ENCODE peak calls at places on chromosomes 12 and 14, in five cellular contexts. S is left ventricle myocardium inferior; Q is GM23338; N is endodermal cell; M is CD8-positive, alpha-beta memory T cell. K is an unnamed sample.

GRCh38 chr12:131773582-131774221 is 54.5 kb upstream of the MMP17 start:
- DNase-seq in M (no peak), Q (peak), S (no peak), N (peak), K (no peak)

GRCh38 chr14:77902806-77903205 is 102.9 kb downstream of the ADCK1 start:
- DNase-seq in M (no peak), S (no peak), Q (no peak), N (no peak), K (no peak)

GRCh38 chr12:6443361-6443983 is 1.3 kb upstream of the CD27 start:
- DNase-seq in N (peak), S (no peak), Q (no peak), M (no peak), K (no peak)

GRCh38 chr12:48795550-48796455 is 6.9 kb upstream of the ADCY6 start:
- DNase-seq in N (peak), Q (peak), M (peak), S (no peak), K (peak)

GRCh38 chr14:81385824-81386223 is 14.3 kb downstream of the STON2 start:
- DNase-seq in Q (no peak), M (no peak), S (no peak), N (no peak), K (no peak)

GRCh38 chr12:115251727-115252126 is 567.8 kb upstream of the TBX3 start:
- DNase-seq in S (no peak), M (no peak), N (peak), Q (peak), K (no peak)

GRCh38 chr12:8145754-8146415 is 10.9 kb upstream of the ZNF705A start:
- DNase-seq in S (peak), N (peak), Q (peak), M (no peak), K (peak)

GRCh38 chr12:4274960-4275868 is 1.7 kb downstream of the CCND2 start:
- DNase-seq in M (no peak), Q (peak), S (no peak), N (no peak), K (no peak)

GRCh38 chr14:53260286-53260685 is 107.2 kb upstream of the DDHD1 start:
- DNase-seq in Q (no peak), M (no peak), N (peak), S (no peak), K (no peak)

GRCh38 chr12:1138691-1139090 is 147.7 kb downstream of the ERC1 start:
- DNase-seq in Q (no peak), M (no peak), N (peak), S (no peak), K (no peak)

GRCh38 chr12:32964981-32965585 is 68.5 kb upstream of the PKP2 start:
- DNase-seq in S (no peak), N (no peak), M (no peak), Q (no peak), K (no peak)

GRCh38 chr12:4355843-4356327 is 23.6 kb downstream of the FGF23 start:
- DNase-seq in M (peak), N (peak), Q (peak), S (no peak), K (peak)

GRCh38 chr12:96218989-96219678 is 25.0 kb downstream of the ELK3 start:
- DNase-seq in N (no peak), M (no peak), S (no peak), Q (no peak), K (no peak)

GRCh38 chr12:51472984-51473383 is 48.4 kb downstream of the SLC4A8 start:
- DNase-seq in Q (no peak), S (no peak), M (no peak), N (no peak), K (no peak)

GRCh38 chr14:68654471-68654941 is 138.4 kb downstream of the ZFP36L1 start:
- DNase-seq in Q (no peak), S (no peak), N (peak), M (no peak), K (no peak)

GRCh38 chr14:53952533-53952932 is 4.1 kb downstream of the BMP4 start:
- DNase-seq in Q (peak), M (no peak), N (peak), S (no peak), K (no peak)

GRCh38 chr12:54439521-54440255 is 20.6 kb upstream of the ITGA5 start:
- DNase-seq in N (peak), M (no peak), S (no peak), Q (peak), K (no peak)

GRCh38 chr12:49064767-49065152 is 4.2 kb upstream of the KMT2D start:
- DNase-seq in M (no peak), N (no peak), Q (no peak), S (no peak), K (no peak)

GRCh38 chr12:78887008-78887407 is 22.4 kb downstream of the SYT1 start:
- DNase-seq in N (peak), Q (no peak), S (no peak), M (no peak), K (no peak)

GRCh38 chr12:55700255-55701018 is 7.3 kb downstream of the ITGA7 start:
- DNase-seq in M (peak), N (no peak), S (no peak), Q (no peak), K (peak)

GRCh38 chr12:51023625-51024395 is 2.4 kb downstream of the SLC11A2 start:
- DNase-seq in S (no peak), N (no peak), M (no peak), Q (no peak), K (no peak)

GRCh38 chr12:13390381-13390856 is 193.9 kb downstream of the EMP1 start:
- DNase-seq in S (peak), M (no peak), N (no peak), Q (no peak), K (peak)

GRCh38 chr12:13504074-13504473 is 307.5 kb downstream of the EMP1 start:
- DNase-seq in N (no peak), Q (no peak), S (no peak), M (no peak), K (no peak)

GRCh38 chr12:107372229-107372658 is 278.9 kb upstream of the CRY1 start:
- DNase-seq in S (no peak), Q (no peak), M (peak), N (no peak), K (no peak)
- H3K27ac ChIP-seq in S (no peak), Q (no peak), M (peak), N (no peak), K (no peak)

GRCh38 chr12:110744176-110744575 is 1.5 kb upstream of the PPP1CC start:
- DNase-seq in Q (no peak), N (no peak), M (peak), S (no peak), K (peak)
- H3K4me3 ChIP-seq in Q (peak), N (peak), M (no peak), S (no peak), K (peak)

GRCh38 chr12:76153616-76154015 is 69.1 kb upstream of the NAP1L1 start:
- DNase-seq in N (no peak), M (no peak), S (no peak), Q (no peak), K (no peak)

GRCh38 chr12:76155157-76155556 is 70.7 kb upstream of the NAP1L1 start:
- DNase-seq in M (no peak), S (no peak), N (no peak), Q (no peak), K (no peak)

GRCh38 chr12:76156314-76156713 is 71.8 kb upstream of the NAP1L1 start:
- DNase-seq in M (no peak), N (no peak), S (no peak), Q (no peak), K (no peak)

DNA sequence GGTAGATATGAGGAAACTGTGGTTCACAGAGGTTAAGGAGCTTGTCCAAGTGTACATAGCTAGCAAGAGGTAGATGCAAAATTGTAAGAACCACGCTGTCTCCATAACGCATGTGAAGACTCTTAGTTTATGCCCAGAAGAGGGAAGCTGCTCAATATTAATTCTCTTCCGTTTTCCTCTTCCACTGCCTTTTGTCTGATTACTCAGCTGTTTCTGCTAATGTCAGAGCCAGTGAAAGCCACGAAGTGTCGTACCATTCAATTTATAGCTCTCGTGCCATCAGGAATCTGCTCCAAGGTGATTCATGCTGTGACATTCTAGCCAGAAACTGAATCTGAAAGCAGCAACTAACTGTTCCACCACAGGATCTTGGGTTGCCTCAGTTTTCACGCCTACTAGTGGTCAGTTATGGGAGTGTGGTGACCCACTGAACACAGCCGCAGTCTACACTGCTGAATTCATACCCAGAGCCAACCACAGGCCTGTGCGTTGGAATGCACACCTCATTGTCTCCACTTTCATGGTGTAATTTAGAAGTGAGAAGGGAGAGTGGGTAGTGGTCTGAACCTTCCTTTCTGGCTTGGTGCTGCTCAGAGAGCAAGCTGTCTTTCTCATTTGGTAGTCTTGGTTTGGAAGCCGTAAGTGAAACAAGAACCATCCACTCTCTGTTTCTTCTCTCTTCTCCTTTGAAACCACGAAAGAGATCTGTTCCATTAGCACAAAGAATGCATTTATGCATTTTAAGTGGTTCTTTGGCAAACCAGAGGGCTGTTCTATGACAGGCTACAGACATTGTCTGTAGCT is 74.2 kb upstream of the NAP1L1 start:
- DNase-seq in S (no peak), Q (peak), M (peak), N (peak), K (peak)
- H3K27ac ChIP-seq in S (no peak), Q (no peak), M (no peak), N (no peak), K (no peak)

GRCh38 chr12:31322651-31323248 is 3.2 kb downstream of the SINHCAF start:
- DNase-seq in Q (peak), N (peak), S (no peak), M (no peak), K (no peak)
- H3K4me3 ChIP-seq in Q (peak), N (peak), S (peak), M (peak), K (peak)

DNA sequence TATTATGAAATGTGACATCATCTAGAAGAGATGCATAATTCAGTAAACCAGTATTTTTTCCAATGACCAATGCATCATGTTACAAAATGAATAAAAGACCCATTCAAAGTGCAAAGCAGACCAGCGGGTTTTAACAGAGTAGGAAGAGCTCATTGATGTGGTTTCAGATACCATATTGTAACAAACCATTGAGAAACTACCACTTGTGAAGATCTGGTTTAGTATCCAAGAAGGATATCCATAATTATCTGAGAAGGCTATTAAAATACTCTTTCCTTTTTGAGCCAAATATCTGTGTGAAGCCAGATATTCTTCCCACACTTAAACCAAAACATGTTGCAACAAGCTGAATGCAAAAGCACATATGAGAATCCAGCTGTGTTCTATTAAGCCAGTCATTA is 47.7 kb downstream of the MVK start:
- DNase-seq in S (no peak), N (no peak), Q (no peak), M (no peak), K (no peak)
- H3K27ac ChIP-seq in S (no peak), N (no peak), Q (no peak), M (no peak), K (no peak)

GRCh38 chr12:77834618-77835017 is 3.9 kb downstream of the NAV3 start:
- DNase-seq in Q (no peak), S (no peak), N (no peak), M (no peak), K (no peak)

GRCh38 chr12:77833329-77833728 is 2.6 kb downstream of the NAV3 start:
- DNase-seq in M (no peak), Q (no peak), S (no peak), N (peak), K (peak)

GRCh38 chr12:77830502-77830901 is at the start of gene NAV3:
- DNase-seq in N (no peak), S (no peak), Q (no peak), M (no peak), K (no peak)

GRCh38 chr12:77835982-77836381 is 5.3 kb downstream of the NAV3 start:
- DNase-seq in M (no peak), S (no peak), Q (no peak), N (no peak), K (no peak)

GRCh38 chr12:77830952-77831351 is 258 bp downstream of the NAV3 start:
- DNase-seq in M (no peak), N (no peak), Q (no peak), S (no peak), K (no peak)
- H3K4me3 ChIP-seq in M (no peak), N (no peak), Q (no peak), S (peak), K (peak)

DNA sequence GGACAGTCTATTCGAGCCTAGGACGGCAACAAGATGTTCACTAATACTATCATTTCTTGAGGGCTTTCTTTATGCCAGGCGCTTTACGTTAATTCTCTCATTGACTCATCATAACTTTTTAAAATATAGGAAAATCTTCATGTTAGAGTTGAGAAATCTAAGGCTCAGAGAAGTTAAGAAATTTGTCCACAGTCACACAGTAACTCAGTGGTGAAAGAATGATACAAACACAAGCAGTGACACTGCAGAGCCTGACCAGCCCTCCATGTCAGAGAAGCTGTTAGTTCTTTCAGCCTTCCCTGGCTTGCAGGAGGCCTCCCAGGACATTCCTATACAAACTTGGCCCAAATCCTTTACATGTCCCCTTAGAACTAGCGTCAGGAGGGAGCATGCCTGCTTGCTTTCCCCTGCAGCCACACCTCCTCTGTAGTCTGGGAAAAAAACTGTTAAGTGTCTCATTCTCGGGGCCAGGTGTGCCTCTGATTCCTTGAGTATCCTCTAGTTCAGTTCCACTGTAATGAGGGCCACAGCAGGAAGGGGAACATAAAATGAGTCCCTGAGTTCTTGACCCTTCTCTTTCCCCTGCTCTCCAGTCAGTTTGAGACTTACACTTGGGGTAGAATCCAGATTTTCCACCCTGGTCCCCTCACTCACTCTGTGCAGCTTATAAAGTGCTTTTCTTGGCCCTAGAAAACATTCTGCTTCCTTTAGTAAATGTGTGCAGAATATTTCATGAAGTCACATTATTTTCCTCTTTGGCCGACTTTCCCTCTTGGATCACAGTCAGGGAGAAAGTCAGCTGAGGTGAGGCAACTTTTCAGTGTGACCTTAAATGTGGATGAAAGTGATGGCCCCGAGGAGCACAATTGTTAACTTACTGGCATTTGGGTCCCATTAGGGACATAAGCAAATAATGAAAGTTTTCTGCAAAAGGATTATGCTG is 152.2 kb upstream of the HIF1A start:
- DNase-seq in N (peak), S (no peak), Q (no peak), M (no peak), K (no peak)
- H3K27ac ChIP-seq in N (no peak), S (peak), Q (no peak), M (no peak), K (peak)

GRCh38 chr12:113137861-113138783 is 2.6 kb upstream of the RASAL1 start:
- DNase-seq in Q (no peak), M (no peak), N (peak), S (no peak), K (no peak)

GRCh38 chr12:113134521-113134951 is 1.0 kb downstream of the RASAL1 start:
- DNase-seq in S (no peak), Q (no peak), M (no peak), N (peak), K (no peak)

GRCh38 chr12:113135178-113136127 is at the start of gene RASAL1:
- DNase-seq in M (peak), N (peak), S (no peak), Q (peak), K (no peak)

GRCh38 chr12:113136990-113137511 is 1.5 kb upstream of the RASAL1 start:
- DNase-seq in N (peak), M (no peak), S (no peak), Q (no peak), K (no peak)

GRCh38 chr12:113136128-113136989 is 798 bp upstream of the RASAL1 start:
- DNase-seq in S (no peak), M (peak), N (peak), Q (peak), K (no peak)
- H3K4me3 ChIP-seq in S (no peak), M (peak), N (peak), Q (peak), K (no peak)